ENCODE peak calls at places on chromosomes 12 and 14, in five cellular contexts. A is A549, X is pancreas, Z is PC-9, W is heart right ventricle. Q is an unnamed sample.

GRCh38 chr12:74535536-74535935 is 2.1 kb upstream of the ATXN7L3B start:
- DNase-seq in A (no peak), X (no peak), Z (no peak), W (no peak), Q (no peak)

GRCh38 chr14:44640416-44640815 is 133.3 kb upstream of the FSCB start:
- DNase-seq in A (no peak), X (no peak), Z (no peak), W (no peak), Q (no peak)

GRCh38 chr14:92946847-92947545 is 24.0 kb downstream of the CHGA start:
- DNase-seq in A (no peak), X (no peak), Z (no peak), W (no peak), Q (no peak)

GRCh38 chr12:88416786-88417185 is 163.5 kb downstream of the KITLG start:
- DNase-seq in A (no peak), X (no peak), Z (no peak), W (no peak), Q (no peak)

GRCh38 chr12:122908915-122909314 is 13.0 kb upstream of the VPS37B start:
- DNase-seq in A (no peak), X (no peak), Z (no peak), W (no peak), Q (no peak)

GRCh38 chr12:50132505-50133135 is 20.6 kb downstream of the COX14 start:
- DNase-seq in A (no peak), X (no peak), Z (no peak), W (no peak), Q (no peak)

GRCh38 chr12:90829044-90829443 is 125.9 kb downstream of the CCER1 start:
- DNase-seq in A (no peak), X (no peak), Z (no peak), W (no peak), Q (no peak)

GRCh38 chr14:32469388-32470160 is 140.5 kb downstream of the AKAP6 start:
- DNase-seq in A (peak; percentile 55), X (no peak), Z (peak; percentile 48), W (no peak), Q (no peak)

GRCh38 chr14:76779221-76780057 is 18.2 kb downstream of the VASH1 start:
- DNase-seq in A (no peak), X (no peak), Z (no peak), W (no peak), Q (no peak)

GRCh38 chr12:93707836-93708235 is 30.7 kb downstream of the CRADD start:
- DNase-seq in A (peak; percentile 59), X (no peak), Z (peak; percentile 81), W (no peak), Q (no peak)

GRCh38 chr12:6996040-6996441 is 22.2 kb downstream of the LPCAT3 start:
- DNase-seq in A (no peak), X (no peak), Z (peak; percentile 62), W (no peak), Q (no peak)

GRCh38 chr12:12282761-12283160 is 15.9 kb upstream of the LRP6 start:
- DNase-seq in A (no peak), X (no peak), Z (peak; percentile 81), W (no peak), Q (no peak)

GRCh38 chr12:45989857-45990467 is 412 bp downstream of the SCAF11 start:
- DNase-seq in A (peak; percentile 63), X (peak; percentile 78), Z (peak; percentile 41), W (peak; percentile 73), Q (no peak)

GRCh38 chr14:77046706-77047105 is 18.2 kb upstream of the IRF2BPL start:
- DNase-seq in A (no peak), X (no peak), Z (peak; percentile 98), W (no peak), Q (no peak)

GRCh38 chr12:94621662-94622359 is 28.5 kb downstream of the TMCC3 start:
- DNase-seq in A (no peak), X (no peak), Z (peak; percentile 93), W (no peak), Q (no peak)

GRCh38 chr14:34252227-34252626 is 209.8 kb downstream of the SPTSSA start:
- DNase-seq in A (no peak), X (no peak), Z (no peak), W (no peak), Q (no peak)

GRCh38 chr12:57215668-57216013 is 953 bp upstream of the NXPH4 start:
- DNase-seq in A (no peak), X (no peak), Z (no peak), W (no peak), Q (no peak)

GRCh38 chr14:78498062-78498595 is 328.0 kb downstream of the NRXN3 start:
- DNase-seq in A (no peak), X (no peak), Z (no peak), W (no peak), Q (no peak)

GRCh38 chr14:93105362-93105761 is 10.4 kb downstream of the ITPK1 start:
- DNase-seq in A (no peak), X (no peak), Z (peak; percentile 76), W (no peak), Q (no peak)

GRCh38 chr14:21068521-21069387 is 1.4 kb upstream of the ARHGEF40 start:
- DNase-seq in A (peak; percentile 53), X (no peak), Z (no peak), W (peak; percentile 73), Q (no peak)

DNA sequence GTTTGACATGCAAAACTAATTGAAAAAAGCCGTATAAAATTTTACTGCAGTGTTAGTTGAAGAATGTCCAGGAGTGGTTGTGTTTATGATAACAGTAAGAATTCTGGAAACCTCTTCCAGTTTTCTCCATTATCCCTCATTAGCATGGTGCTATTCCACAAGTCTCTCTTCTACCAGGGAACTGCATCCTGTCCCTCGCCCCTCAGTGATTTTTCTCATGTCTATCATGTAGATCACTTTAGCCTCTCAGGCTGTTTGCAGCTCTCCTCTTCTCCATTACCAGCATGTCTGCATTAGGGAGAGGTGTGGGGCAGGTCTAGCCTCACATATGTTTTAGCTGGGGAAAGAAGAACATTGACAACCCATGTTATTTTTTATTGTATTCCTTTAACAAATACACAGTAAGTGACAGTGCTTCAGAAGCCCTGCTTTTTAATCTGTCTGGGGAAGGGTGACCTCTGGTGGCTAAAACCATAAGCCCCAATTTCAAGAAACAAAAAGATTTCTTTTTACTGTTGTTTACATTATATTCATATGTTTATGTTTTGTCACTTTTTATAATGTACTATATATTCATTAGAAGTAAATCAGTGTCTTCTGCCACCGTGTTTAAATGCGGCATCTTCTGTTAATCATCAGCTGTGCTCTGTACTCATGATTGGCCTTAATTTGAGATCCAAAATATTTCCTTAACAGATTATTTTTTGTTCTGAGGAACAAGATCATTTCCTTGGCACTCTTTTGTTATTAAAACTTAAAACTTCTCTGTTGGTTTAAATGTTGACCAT is 70.7 kb downstream of the RASSF8 start:
- DNase-seq in A (peak; percentile 63), X (no peak), Z (no peak), W (peak; percentile 32), Q (no peak)
- H3K4me1 ChIP-seq in A (peaks cover 9% of the 10 kb centered on the region), X (peaks cover 19% of the 10 kb centered on the region), Z (peaks cover 16% of the 10 kb centered on the region), W (peaks cover 17% of the 10 kb centered on the region), Q (peaks cover 1% of the 10 kb centered on the region)

GRCh38 chr14:104604461-104605449 is at the start of gene TMEM179:
- DNase-seq in A (no peak), X (peak; percentile 59), Z (no peak), W (no peak), Q (peak; percentile 18)
- H3K4me3 ChIP-seq in A (peak within 1 kb of the TSS; percentile 34), X (no peak within 1 kb of the TSS), Z (no peak within 1 kb of the TSS), W (no peak within 1 kb of the TSS), Q (peak within 1 kb of the TSS; percentile 12)

GRCh38 chr14:23071975-23072539 is 14.7 kb upstream of the CDH24 start:
- DNase-seq in A (no peak), X (no peak), Z (peak; percentile 71), W (no peak), Q (no peak)
- H3K4me1 ChIP-seq in A (peaks cover 37% of the 10 kb centered on the region), X (peaks cover 23% of the 10 kb centered on the region), Z (peaks cover 43% of the 10 kb centered on the region), W (peaks cover 47% of the 10 kb centered on the region), Q (peaks cover 4% of the 10 kb centered on the region)

GRCh38 chr14:61768240-61768639 is 6.0 kb downstream of the SNAPC1 start:
- DNase-seq in A (no peak), X (no peak), Z (no peak), W (no peak), Q (no peak)

GRCh38 chr14:61761959-61762786 is at the start of gene SNAPC1:
- DNase-seq in A (peak; percentile 97), X (peak; percentile 97), Z (peak; percentile 97), W (peak; percentile 97), Q (peak; percentile 97)

GRCh38 chr14:61764342-61765122 is 2.3 kb downstream of the SNAPC1 start:
- DNase-seq in A (no peak), X (no peak), Z (no peak), W (no peak), Q (no peak)

GRCh38 chr14:61766136-61766535 is 3.9 kb downstream of the SNAPC1 start:
- DNase-seq in A (no peak), X (no peak), Z (no peak), W (no peak), Q (no peak)

DNA sequence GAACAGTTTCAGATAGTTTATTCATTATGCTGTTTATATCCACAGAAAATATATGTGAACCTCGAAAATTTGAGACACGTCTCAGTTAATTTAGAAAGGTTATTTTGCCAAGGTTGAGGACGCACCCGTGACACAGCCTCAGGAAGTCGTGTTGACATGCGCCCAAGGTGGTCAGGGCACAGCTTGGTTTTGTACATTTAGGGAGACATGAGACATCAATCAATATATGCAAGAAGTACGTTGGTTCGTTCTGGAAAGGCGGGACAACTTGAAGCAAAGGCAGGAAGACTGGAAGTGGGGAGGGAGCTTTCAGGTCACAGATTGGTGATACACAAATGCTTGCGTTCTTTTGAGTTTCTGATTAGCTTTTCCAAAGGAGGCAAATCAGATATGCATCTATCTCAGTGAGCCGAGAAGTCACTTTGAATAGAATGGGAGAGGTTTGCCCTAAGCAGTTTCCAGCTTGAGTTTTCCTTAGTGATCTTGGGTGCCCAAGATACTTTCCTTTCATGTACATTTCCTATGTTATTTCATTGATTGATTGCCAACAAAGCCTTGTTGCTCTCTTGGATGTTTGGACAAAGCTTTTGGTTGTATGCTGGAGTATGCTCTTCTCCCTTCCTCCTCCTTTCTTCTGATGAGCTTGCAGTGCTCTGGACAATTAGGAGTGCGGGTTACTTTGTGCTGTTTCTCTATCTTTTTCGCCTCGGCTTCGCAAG is 3.2 kb downstream of the SNAPC1 start:
- DNase-seq in A (no peak), X (no peak), Z (no peak), W (no peak), Q (no peak)
- H3K4me3 ChIP-seq in A (no peak overlapping the region), X (no peak overlapping the region), Z (peak overlapping the region; percentile 72), W (no peak overlapping the region), Q (no peak overlapping the region)

GRCh38 chr12:47737936-47738335 is 12.6 kb upstream of the ENDOU start:
- DNase-seq in A (no peak), X (no peak), Z (no peak), W (no peak), Q (no peak)
- H3K4me1 ChIP-seq in A (peaks cover 8% of the 10 kb centered on the region), X (peaks cover 21% of the 10 kb centered on the region), Z (peaks cover 8% of the 10 kb centered on the region), W (peaks cover 80% of the 10 kb centered on the region), Q (peaks cover 5% of the 10 kb centered on the region)

GRCh38 chr14:105418269-105419054 is 1.2 kb upstream of the MTA1 start:
- DNase-seq in A (no peak), X (no peak), Z (no peak), W (no peak), Q (no peak)
- H3K4me3 ChIP-seq in A (peak overlapping the region; percentile 97), X (peak overlapping the region; percentile 43), Z (peak overlapping the region; percentile 89), W (peak overlapping the region; percentile 73), Q (no peak overlapping the region)